ENCODE peak calls at places on chromosome 13, in four cellular contexts. G, H, U and Q are unnamed samples.

GRCh38 chr13:63305641-63306133 is 1890.0 kb upstream of the PCDH20 start:
- DNase-seq in G (no peak), H (no peak), U (no peak), Q (no peak)

GRCh38 chr13:110536006-110536693 is 25.4 kb downstream of the RAB20 start:
- DNase-seq in G (no peak), H (no peak), U (no peak), Q (no peak)

GRCh38 chr13:112873851-112874750 is 94.9 kb upstream of the MCF2L start:
- DNase-seq in G (peak; percentile 64), H (peak; percentile 84), U (peak; percentile 81), Q (peak; percentile 90)

GRCh38 chr13:21837841-21838551 is 167.1 kb downstream of the FGF9 start:
- DNase-seq in G (peak; percentile 8), H (no peak), U (peak; percentile 74), Q (no peak)

GRCh38 chr13:44967656-44968451 is 21.4 kb downstream of the NUFIP1 start:
- DNase-seq in G (peak; percentile 20), H (no peak), U (no peak), Q (no peak)

GRCh38 chr13:85261757-85262346 is 537.4 kb downstream of the SLITRK6 start:
- DNase-seq in G (peak; percentile 18), H (peak; percentile 58), U (no peak), Q (no peak)

GRCh38 chr13:79227418-79227817 is 178.6 kb downstream of the RBM26 start:
- DNase-seq in G (no peak), H (no peak), U (no peak), Q (no peak)

GRCh38 chr13:95956589-95957148 is 96.5 kb downstream of the UGGT2 start:
- DNase-seq in G (peak; percentile 11), H (no peak), U (no peak), Q (no peak)

GRCh38 chr13:110874508-110874960 is 40.3 kb downstream of the ANKRD10 start:
- DNase-seq in G (peak; percentile 78), H (peak; percentile 89), U (peak; percentile 76), Q (peak; percentile 91)

GRCh38 chr13:20492641-20493040 is 33.0 kb downstream of the CRYL1 start:
- DNase-seq in G (peak; percentile 52), H (peak; percentile 72), U (peak; percentile 55), Q (no peak)

GRCh38 chr13:98451676-98452105 is 125.2 kb downstream of the STK24 start:
- DNase-seq in G (no peak), H (no peak), U (no peak), Q (no peak)